ENCODE peak calls at places on chromosomes 13 and 19, in five cellular contexts. One of them, this sample, is unnamed.

GRCh38 chr13:43432948-43433347 is 353.8 kb downstream of the ENOX1 start:
- DNase-seq in transverse colon: no peak
- DNase-seq in right lobe of liver: no peak
- DNase-seq in body of pancreas: no peak
- DNase-seq in Peyer's patch: no peak
- DNase-seq in this sample: no peak

GRCh38 chr13:104773775-104774174 is 1707.6 kb upstream of the SLC10A2 start:
- DNase-seq in transverse colon: no peak
- DNase-seq in right lobe of liver: no peak
- DNase-seq in body of pancreas: no peak
- DNase-seq in Peyer's patch: no peak
- DNase-seq in this sample: no peak

GRCh38 chr19:32224371-32225244 is 120.8 kb upstream of the ZNF507 start:
- DNase-seq in transverse colon: peak
- DNase-seq in right lobe of liver: peak
- DNase-seq in body of pancreas: peak
- DNase-seq in Peyer's patch: peak
- DNase-seq in this sample: peak

GRCh38 chr13:74574964-74575728 is 440.9 kb upstream of the KLF12 start:
- DNase-seq in transverse colon: no peak
- DNase-seq in right lobe of liver: no peak
- DNase-seq in body of pancreas: no peak
- DNase-seq in Peyer's patch: no peak
- DNase-seq in this sample: no peak

GRCh38 chr13:92967923-92968322 is 258.7 kb upstream of the GPC6 start:
- DNase-seq in transverse colon: no peak
- DNase-seq in right lobe of liver: no peak
- DNase-seq in body of pancreas: no peak
- DNase-seq in Peyer's patch: no peak
- DNase-seq in this sample: no peak

GRCh38 chr13:21152251-21152899 is 24.0 kb downstream of the SKA3 start:
- DNase-seq in transverse colon: no peak
- DNase-seq in right lobe of liver: no peak
- DNase-seq in body of pancreas: no peak
- DNase-seq in Peyer's patch: no peak
- DNase-seq in this sample: no peak

GRCh38 chr13:42652642-42653415 is 78.9 kb downstream of the TNFSF11 start:
- DNase-seq in transverse colon: no peak
- DNase-seq in right lobe of liver: no peak
- DNase-seq in body of pancreas: no peak
- DNase-seq in Peyer's patch: no peak
- DNase-seq in this sample: no peak

GRCh38 chr13:34246511-34246910 is 428.6 kb downstream of the RFC3 start:
- DNase-seq in transverse colon: no peak
- DNase-seq in right lobe of liver: no peak
- DNase-seq in body of pancreas: no peak
- DNase-seq in Peyer's patch: no peak
- DNase-seq in this sample: no peak

GRCh38 chr13:32941368-32941767 is 74.9 kb upstream of the KL start:
- DNase-seq in transverse colon: no peak
- DNase-seq in right lobe of liver: no peak
- DNase-seq in body of pancreas: no peak
- DNase-seq in Peyer's patch: no peak
- DNase-seq in this sample: no peak

GRCh38 chr13:93525087-93525486 is 298.5 kb downstream of the GPC6 start:
- DNase-seq in transverse colon: no peak
- DNase-seq in right lobe of liver: no peak
- DNase-seq in body of pancreas: no peak
- DNase-seq in Peyer's patch: no peak
- DNase-seq in this sample: no peak

GRCh38 chr13:110617326-110618072 is 2.2 kb downstream of the NAXD start:
- DNase-seq in transverse colon: peak
- DNase-seq in right lobe of liver: peak
- DNase-seq in body of pancreas: peak
- DNase-seq in Peyer's patch: peak
- DNase-seq in this sample: peak

GRCh38 chr13:83975668-83976165 is 93.4 kb upstream of the SLITRK1 start:
- DNase-seq in transverse colon: no peak
- DNase-seq in right lobe of liver: no peak
- DNase-seq in body of pancreas: no peak
- DNase-seq in Peyer's patch: no peak
- DNase-seq in this sample: no peak

GRCh38 chr19:46217476-46217875 is 12.1 kb upstream of the IGFL1 start:
- DNase-seq in transverse colon: no peak
- DNase-seq in right lobe of liver: no peak
- DNase-seq in body of pancreas: no peak
- DNase-seq in Peyer's patch: no peak
- DNase-seq in this sample: no peak

GRCh38 chr19:29662604-29663404 is 2.5 kb upstream of the PLEKHF1 start:
- DNase-seq in transverse colon: peak
- DNase-seq in right lobe of liver: peak
- DNase-seq in body of pancreas: peak
- DNase-seq in Peyer's patch: peak
- DNase-seq in this sample: peak

GRCh38 chr19:39319892-39320168 is 833 bp downstream of the LRFN1 start:
- DNase-seq in transverse colon: no peak
- DNase-seq in right lobe of liver: no peak
- DNase-seq in body of pancreas: no peak
- DNase-seq in Peyer's patch: no peak
- DNase-seq in this sample: no peak

GRCh38 chr13:76816394-76816793 is 69.8 kb downstream of the KCTD12 start:
- DNase-seq in transverse colon: no peak
- DNase-seq in right lobe of liver: no peak
- DNase-seq in body of pancreas: no peak
- DNase-seq in Peyer's patch: no peak
- DNase-seq in this sample: no peak

GRCh38 chr19:16285769-16286564 is 38.7 kb upstream of the KLF2 start:
- DNase-seq in transverse colon: no peak
- DNase-seq in right lobe of liver: no peak
- DNase-seq in body of pancreas: no peak
- DNase-seq in Peyer's patch: no peak
- DNase-seq in this sample: no peak

GRCh38 chr13:24670927-24671326 is 9.3 kb upstream of the ATP12A start:
- DNase-seq in transverse colon: no peak
- DNase-seq in right lobe of liver: no peak
- DNase-seq in body of pancreas: no peak
- DNase-seq in Peyer's patch: peak
- DNase-seq in this sample: no peak

GRCh38 chr19:29172302-29172701 is 40.6 kb downstream of the UQCRFS1 start:
- DNase-seq in transverse colon: no peak
- DNase-seq in right lobe of liver: no peak
- DNase-seq in body of pancreas: no peak
- DNase-seq in Peyer's patch: no peak
- DNase-seq in this sample: no peak

GRCh38 chr13:51764184-51765141 is 39.5 kb downstream of the DHRS12 start:
- DNase-seq in transverse colon: peak
- DNase-seq in right lobe of liver: no peak
- DNase-seq in body of pancreas: peak
- DNase-seq in Peyer's patch: peak
- DNase-seq in this sample: peak

GRCh38 chr13:74132768-74133656 is 1.2 kb downstream of the KLF12 start:
- DNase-seq in transverse colon: peak
- DNase-seq in right lobe of liver: peak
- DNase-seq in body of pancreas: no peak
- DNase-seq in Peyer's patch: peak
- DNase-seq in this sample: peak

GRCh38 chr13:93620366-93620765 is 393.8 kb downstream of the GPC6 start:
- DNase-seq in transverse colon: no peak
- DNase-seq in right lobe of liver: no peak
- DNase-seq in body of pancreas: no peak
- DNase-seq in Peyer's patch: no peak
- DNase-seq in this sample: no peak

GRCh38 chr19:40523322-40524047 is 53.2 kb upstream of the SHKBP1 start:
- DNase-seq in transverse colon: peak
- DNase-seq in right lobe of liver: peak
- DNase-seq in body of pancreas: peak
- DNase-seq in Peyer's patch: peak
- DNase-seq in this sample: peak

GRCh38 chr13:87234981-87235380 is 436.2 kb upstream of the SLITRK5 start:
- DNase-seq in transverse colon: no peak
- DNase-seq in right lobe of liver: no peak
- DNase-seq in body of pancreas: no peak
- DNase-seq in Peyer's patch: no peak
- DNase-seq in this sample: no peak

GRCh38 chr13:24911135-24911524 is 147.2 kb downstream of the RNF17 start:
- DNase-seq in transverse colon: no peak
- DNase-seq in right lobe of liver: no peak
- DNase-seq in body of pancreas: no peak
- DNase-seq in Peyer's patch: no peak
- DNase-seq in this sample: no peak

GRCh38 chr13:94400874-94401273 is 78.6 kb downstream of the DCT start:
- DNase-seq in transverse colon: no peak
- DNase-seq in right lobe of liver: no peak
- DNase-seq in body of pancreas: no peak
- DNase-seq in Peyer's patch: no peak
- DNase-seq in this sample: no peak

GRCh38 chr19:57473646-57474045 is 3.7 kb downstream of the ZNF772 start:
- DNase-seq in transverse colon: no peak
- DNase-seq in right lobe of liver: no peak
- DNase-seq in body of pancreas: no peak
- DNase-seq in Peyer's patch: no peak
- DNase-seq in this sample: no peak

GRCh38 chr19:55406869-55407624 is 541 bp downstream of the UBE2S start:
- DNase-seq in transverse colon: peak
- DNase-seq in right lobe of liver: peak
- DNase-seq in body of pancreas: peak
- DNase-seq in Peyer's patch: peak
- DNase-seq in this sample: peak

GRCh38 chr19:39297931-39298634 is 1.9 kb downstream of the IFNL1 start:
- DNase-seq in transverse colon: peak
- DNase-seq in right lobe of liver: no peak
- DNase-seq in body of pancreas: no peak
- DNase-seq in Peyer's patch: peak
- DNase-seq in this sample: no peak

GRCh38 chr13:52156724-52157251 is 2.6 kb downstream of the NEK3 start:
- DNase-seq in transverse colon: no peak
- DNase-seq in right lobe of liver: no peak
- DNase-seq in body of pancreas: no peak
- DNase-seq in Peyer's patch: no peak
- DNase-seq in this sample: no peak

GRCh38 chr19:41362143-41362847 is 1.7 kb downstream of the B9D2 start:
- DNase-seq in transverse colon: no peak
- DNase-seq in right lobe of liver: no peak
- DNase-seq in body of pancreas: no peak
- DNase-seq in Peyer's patch: no peak
- DNase-seq in this sample: no peak

GRCh38 chr19:13640611-13641010 is 123.7 kb upstream of the MRI1 start:
- DNase-seq in transverse colon: no peak
- DNase-seq in right lobe of liver: no peak
- DNase-seq in body of pancreas: no peak
- DNase-seq in Peyer's patch: no peak
- DNase-seq in this sample: no peak
- TF ChIP-seq POLR2A in transverse colon: no peak
- TF ChIP-seq POLR2A in right lobe of liver: no peak
- TF ChIP-seq POLR2A in body of pancreas: no peak
- TF ChIP-seq POLR2A in Peyer's patch: no peak
- TF ChIP-seq POLR2A in this sample: no peak

DNA sequence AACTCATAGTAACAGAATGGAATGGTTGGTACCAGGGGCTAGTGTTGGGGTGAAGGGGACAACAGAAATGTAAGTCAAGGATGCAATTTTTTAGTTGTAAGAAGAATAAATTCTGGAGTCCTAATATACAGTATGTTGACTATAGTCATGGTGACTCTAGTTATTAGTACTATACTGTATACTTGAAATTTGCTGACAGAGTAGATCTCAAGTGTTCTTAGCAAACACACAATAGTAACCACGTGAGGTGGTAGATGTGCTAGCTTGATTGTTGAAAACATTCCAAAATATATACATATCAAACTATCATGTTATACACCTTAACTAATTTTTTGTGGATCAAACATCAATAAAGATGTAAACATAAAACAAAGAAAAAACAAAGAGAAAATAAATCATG is 1345.1 kb upstream of the PCDH20 start:
- DNase-seq in transverse colon: no peak
- DNase-seq in right lobe of liver: no peak
- DNase-seq in body of pancreas: no peak
- DNase-seq in Peyer's patch: no peak
- DNase-seq in this sample: no peak
- TF ChIP-seq POLR2A in transverse colon: no peak
- TF ChIP-seq POLR2A in right lobe of liver: no peak
- TF ChIP-seq POLR2A in body of pancreas: no peak
- TF ChIP-seq POLR2A in Peyer's patch: no peak
- TF ChIP-seq POLR2A in this sample: no peak

GRCh38 chr19:36009220-36009619 is 607 bp upstream of the SYNE4 start:
- DNase-seq in transverse colon: peak
- DNase-seq in right lobe of liver: peak
- DNase-seq in body of pancreas: peak
- DNase-seq in Peyer's patch: peak
- DNase-seq in this sample: peak
- TF ChIP-seq POLR2A in transverse colon: no peak
- TF ChIP-seq POLR2A in right lobe of liver: no peak
- TF ChIP-seq POLR2A in body of pancreas: peak
- TF ChIP-seq POLR2A in Peyer's patch: no peak
- TF ChIP-seq POLR2A in this sample: peak

DNA sequence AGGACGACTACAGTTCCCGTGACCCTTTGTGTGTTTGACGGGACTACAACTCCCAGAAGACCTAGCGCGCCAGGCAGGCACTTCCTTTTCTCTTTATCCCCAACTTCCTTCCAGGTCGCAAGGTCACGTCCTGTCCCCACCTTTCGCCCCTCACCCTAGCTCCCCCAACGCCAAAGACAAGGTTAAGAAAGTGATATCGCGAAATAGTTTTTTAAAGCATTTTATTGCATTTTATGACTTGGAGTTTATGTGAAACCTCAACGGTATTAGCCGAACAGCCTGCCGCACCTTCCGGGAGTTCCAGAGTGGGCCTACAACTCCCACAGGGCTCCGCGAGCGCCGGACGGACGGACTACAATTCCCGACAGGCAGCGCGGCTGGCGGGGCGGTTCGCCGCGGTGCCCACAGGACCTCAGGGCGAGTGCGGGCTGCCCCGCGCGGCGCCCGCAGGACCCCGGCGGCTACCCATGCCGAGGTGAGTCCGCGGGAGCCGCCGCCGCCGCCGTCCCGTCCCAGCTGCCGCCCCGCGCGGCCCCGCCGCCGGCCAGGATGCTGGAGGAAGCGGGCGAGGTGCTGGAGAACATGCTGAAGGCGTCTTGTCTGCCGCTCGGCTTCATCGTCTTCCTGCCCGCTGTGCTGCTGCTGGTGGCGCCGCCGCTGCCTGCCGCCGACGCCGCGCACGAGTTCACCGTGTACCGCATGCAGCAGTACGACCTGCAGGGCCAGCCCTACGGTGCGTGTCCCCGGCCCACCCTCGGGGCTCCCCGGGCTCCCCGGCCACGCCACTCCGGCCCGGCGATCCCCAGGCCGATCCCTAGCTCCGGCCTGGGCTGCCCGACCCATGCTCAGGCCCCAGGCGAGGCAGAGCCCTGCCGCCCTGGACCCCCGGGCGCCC is at the start of gene NCLN:
- DNase-seq in transverse colon: peak
- DNase-seq in right lobe of liver: peak
- DNase-seq in body of pancreas: peak
- DNase-seq in Peyer's patch: peak
- DNase-seq in this sample: peak
- TF ChIP-seq POLR2A in transverse colon: no peak
- TF ChIP-seq POLR2A in right lobe of liver: peak
- TF ChIP-seq POLR2A in body of pancreas: peak
- TF ChIP-seq POLR2A in Peyer's patch: peak
- TF ChIP-seq POLR2A in this sample: no peak

This sample was measured in thyroid gland.